ENCODE peak calls at places on chromosomes 4 and X, in six cellular contexts. R, Z, U, F, Q and K are unnamed samples.

GRCh38 chr4:18419780-18420179 is 398.2 kb upstream of the LCORL start:
- DNase-seq in R (no peak), Z (no peak), U (no peak), F (no peak), Q (no peak), K (no peak)

GRCh38 chr4:48127231-48127881 is 6.7 kb downstream of the TXK start:
- DNase-seq in R (no peak), Z (no peak), U (no peak), F (no peak), Q (no peak), K (no peak)

GRCh38 chr4:23877758-23878229 is 12.1 kb downstream of the PPARGC1A start:
- DNase-seq in R (no peak), Z (no peak), U (no peak), F (no peak), Q (peak; percentile 25), K (no peak)

GRCh38 chr4:13928214-13928613 is 300.7 kb upstream of the BOD1L1 start:
- DNase-seq in R (no peak), Z (no peak), U (no peak), F (no peak), Q (no peak), K (no peak)

GRCh38 chr4:52317981-52318380 is 266.9 kb downstream of the SPATA18 start:
- DNase-seq in R (no peak), Z (no peak), U (no peak), F (no peak), Q (no peak), K (no peak)

GRCh38 chr4:75180790-75181776 is 248.2 kb downstream of the PARM1 start:
- DNase-seq in R (no peak), Z (peak; percentile 26), U (no peak), F (no peak), Q (peak; percentile 36), K (no peak)

GRCh38 chr4:36399762-36400353 is 118.4 kb downstream of the DTHD1 start:
- DNase-seq in R (peak; percentile 20), Z (peak; percentile 14), U (peak; percentile 48), F (no peak), Q (no peak), K (no peak)

GRCh38 chr4:170087163-170087700 is 2.5 kb downstream of the AADAT start:
- DNase-seq in R (no peak), Z (no peak), U (no peak), F (no peak), Q (no peak), K (no peak)

GRCh38 chr4:56505269-56506109 is at the start of gene ARL9:
- DNase-seq in R (peak; percentile 12), Z (no peak), U (peak; percentile 11), F (peak; percentile 79), Q (peak; percentile 76), K (no peak)

GRCh38 chr4:20681263-20681662 is 19.0 kb upstream of the PACRGL start:
- DNase-seq in R (no peak), Z (no peak), U (no peak), F (no peak), Q (no peak), K (no peak)

GRCh38 chr4:88333741-88334405 is 44.8 kb upstream of the HERC6 start:
- DNase-seq in R (no peak), Z (no peak), U (no peak), F (no peak), Q (peak; percentile 36), K (no peak)

GRCh38 chr4:42653606-42654560 is 3.0 kb downstream of the ATP8A1 start:
- DNase-seq in R (no peak), Z (no peak), U (no peak), F (no peak), Q (no peak), K (no peak)

GRCh38 chr4:186724048-186724860 is 598 bp upstream of the FAT1 start:
- DNase-seq in R (no peak), Z (no peak), U (no peak), F (no peak), Q (peak; percentile 54), K (no peak)

GRCh38 chrX:129449141-129449540 is 74.1 kb downstream of the SMARCA1 start:
- DNase-seq in R (no peak), Z (no peak), U (no peak), F (no peak), Q (no peak), K (no peak)

GRCh38 chrX:118420462-118420861 is 74.6 kb downstream of the WDR44 start:
- DNase-seq in R (no peak), Z (no peak), U (no peak), F (no peak), Q (peak; percentile 24), K (peak; percentile 9)

GRCh38 chrX:119758682-119759332 is 419 bp downstream of the SOWAHD start:
- DNase-seq in R (no peak), Z (no peak), U (no peak), F (peak; percentile 58), Q (peak; percentile 27), K (no peak)

GRCh38 chr4:94591289-94591688 is 139.5 kb downstream of the PDLIM5 start:
- DNase-seq in R (no peak), Z (no peak), U (no peak), F (no peak), Q (no peak), K (no peak)

GRCh38 chrX:6644411-6644810 is 109.5 kb upstream of the VCX3A start:
- DNase-seq in R (no peak), Z (no peak), U (no peak), F (no peak), Q (no peak), K (no peak)

GRCh38 chrX:115940888-115941332 is 229.6 kb upstream of the AGTR2 start:
- DNase-seq in R (no peak), Z (no peak), U (no peak), F (peak; percentile 45), Q (no peak), K (no peak)

GRCh38 chrX:11137543-11138139 is 26.5 kb downstream of the HCCS start:
- DNase-seq in R (no peak), Z (peak; percentile 13), U (peak; percentile 75), F (no peak), Q (peak; percentile 40), K (no peak)

GRCh38 chr4:153763404-153763803 is 3.6 kb upstream of the RNF175 start:
- DNase-seq in R (no peak), Z (no peak), U (no peak), F (no peak), Q (no peak), K (no peak)

GRCh38 chrX:39969099-39969825 is 128.5 kb downstream of the BCOR start:
- DNase-seq in R (no peak), Z (no peak), U (no peak), F (peak; percentile 44), Q (no peak), K (no peak)

GRCh38 chr4:814312-814850 is 11.5 kb downstream of the CPLX1 start:
- DNase-seq in R (no peak), Z (no peak), U (no peak), F (no peak), Q (no peak), K (no peak)

GRCh38 chr4:82402196-82402775 is 28.0 kb downstream of the HNRNPDL start:
- DNase-seq in R (no peak), Z (no peak), U (no peak), F (no peak), Q (no peak), K (no peak)

GRCh38 chrX:112512509-112512908 is 167.2 kb downstream of the LHFPL1 start:
- DNase-seq in R (no peak), Z (no peak), U (no peak), F (no peak), Q (no peak), K (no peak)

GRCh38 chrX:41667631-41668030 is 21.1 kb upstream of the GPR34 start:
- DNase-seq in R (no peak), Z (no peak), U (no peak), F (no peak), Q (no peak), K (no peak)

GRCh38 chrX:41561045-41561444 is 113.9 kb downstream of the NYX start:
- DNase-seq in R (no peak), Z (peak; percentile 47), U (peak; percentile 6), F (no peak), Q (peak; percentile 80), K (peak; percentile 46)

GRCh38 chr4:87105101-87105852 is 115.1 kb downstream of the KLHL8 start:
- DNase-seq in R (no peak), Z (no peak), U (no peak), F (no peak), Q (no peak), K (no peak)

GRCh38 chrX:11407331-11408110 is 114.3 kb downstream of the AMELX start:
- DNase-seq in R (no peak), Z (no peak), U (no peak), F (no peak), Q (peak; percentile 44), K (no peak)

GRCh38 chr4:56976878-56977320 is 507 bp downstream of the NOA1 start:
- DNase-seq in R (no peak), Z (no peak), U (no peak), F (no peak), Q (no peak), K (no peak)

GRCh38 chr4:513327-513726 is 14.3 kb downstream of the PIGG start:
- DNase-seq in R (no peak), Z (no peak), U (no peak), F (no peak), Q (no peak), K (no peak)

GRCh38 chrX:16023790-16024734 is 99.3 kb upstream of the GRPR start:
- DNase-seq in R (no peak), Z (peak; percentile 13), U (no peak), F (no peak), Q (peak; percentile 56), K (peak; percentile 63)

GRCh38 chrX:111041018-111041462 is 55.0 kb upstream of the PAK3 start:
- DNase-seq in R (no peak), Z (peak; percentile 97), U (peak; percentile 8), F (no peak), Q (peak; percentile 30), K (peak; percentile 67)

GRCh38 chr4:87120411-87121162 is 99.8 kb downstream of the KLHL8 start:
- DNase-seq in R (no peak), Z (no peak), U (peak; percentile 34), F (no peak), Q (no peak), K (no peak)

GRCh38 chr4:68368566-68369473 is 18.9 kb upstream of the YTHDC1 start:
- DNase-seq in R (no peak), Z (no peak), U (no peak), F (no peak), Q (peak; percentile 94), K (peak; percentile 74)

GRCh38 chrX:21926527-21927278 is 13.8 kb upstream of the SMS start:
- DNase-seq in R (no peak), Z (peak; percentile 89), U (no peak), F (no peak), Q (peak; percentile 95), K (peak; percentile 87)

GRCh38 chrX:139642241-139642927 is 65.6 kb downstream of the MCF2 start:
- DNase-seq in R (no peak), Z (no peak), U (no peak), F (no peak), Q (peak; percentile 0), K (no peak)

GRCh38 chr4:188818300-188818699 is 679.1 kb downstream of the TRIML1 start:
- DNase-seq in R (no peak), Z (no peak), U (no peak), F (no peak), Q (no peak), K (no peak)

GRCh38 chrX:37454537-37455285 is 105.5 kb downstream of the PRRG1 start:
- DNase-seq in R (no peak), Z (no peak), U (no peak), F (no peak), Q (peak; percentile 51), K (peak; percentile 20)